ENCODE peak calls at places on chromosomes 11 and 22, in four cellular contexts. X is CD4-positive, alpha-beta T cell; R is ovary; M is H9. O is an unnamed sample.

GRCh38 chr11:132982769-132983168 is 549.5 kb downstream of the OPCML start:
- DNase-seq in X (no peak), R (no peak), M (no peak), O (no peak)

GRCh38 chr22:20783844-20784723 is 10.2 kb downstream of the SERPIND1 start:
- DNase-seq in X (no peak), R (no peak), M (peak), O (no peak)

GRCh38 chr11:46414466-46414796 is 22.9 kb upstream of the CHRM4 start:
- DNase-seq in X (no peak), R (no peak), M (no peak), O (no peak)

GRCh38 chr22:39270280-39270679 is 25.5 kb upstream of the PDGFB start:
- DNase-seq in X (no peak), R (no peak), M (no peak), O (no peak)

GRCh38 chr11:96748639-96749370 is 359.0 kb downstream of the JRKL start:
- DNase-seq in X (no peak), R (no peak), M (no peak), O (no peak)

GRCh38 chr11:64848779-64849599 is 4.5 kb upstream of the CDC42BPG start:
- DNase-seq in X (no peak), R (no peak), M (peak), O (no peak)

GRCh38 chr11:26769027-26769426 is 47.2 kb upstream of the SLC5A12 start:
- DNase-seq in X (no peak), R (no peak), M (no peak), O (no peak)

GRCh38 chr11:64317961-64318693 is at the start of gene PRDX5:
- DNase-seq in X (peak), R (peak), M (peak), O (peak)

GRCh38 chr11:42524534-42525227 is 787.1 kb upstream of the API5 start:
- DNase-seq in X (no peak), R (peak), M (peak), O (peak)

GRCh38 chr11:119378851-119379465 is 2.5 kb downstream of the USP2 start:
- DNase-seq in X (no peak), R (no peak), M (no peak), O (no peak)

GRCh38 chr22:24965822-24966626 is 13.5 kb downstream of the KIAA1671 start:
- DNase-seq in X (no peak), R (peak), M (no peak), O (no peak)

GRCh38 chr11:2511421-2512369 is 66.9 kb downstream of the KCNQ1 start:
- DNase-seq in X (no peak), R (no peak), M (no peak), O (no peak)

GRCh38 chr11:11555228-11555627 is 66.6 kb downstream of the GALNT18 start:
- DNase-seq in X (no peak), R (no peak), M (no peak), O (no peak)

GRCh38 chr11:94754819-94755218 is 13.3 kb upstream of the AMOTL1 start:
- DNase-seq in X (no peak), R (no peak), M (no peak), O (no peak)

GRCh38 chr11:112555491-112556364 is 295.1 kb upstream of the PLET1 start:
- DNase-seq in X (peak), R (peak), M (peak), O (peak)

GRCh38 chr22:44361391-44362126 is 48.8 kb upstream of the SHISAL1 start:
- DNase-seq in X (no peak), R (peak), M (no peak), O (no peak)

GRCh38 chr22:49656291-49656851 is 171.3 kb downstream of the BRD1 start:
- DNase-seq in X (no peak), R (no peak), M (no peak), O (no peak)

GRCh38 chr11:68843703-68844312 is 2.1 kb upstream of the CPT1A start:
- DNase-seq in X (peak), R (peak), M (peak), O (no peak)

GRCh38 chr11:117664897-117665296 is 132.1 kb downstream of the DSCAML1 start:
- DNase-seq in X (no peak), R (no peak), M (peak), O (no peak)

GRCh38 chr11:62398011-62398994 is 20.5 kb upstream of the SCGB1A1 start:
- DNase-seq in X (no peak), R (peak), M (no peak), O (no peak)

GRCh38 chr22:35102663-35103062 is 36.7 kb downstream of the ISX start:
- DNase-seq in X (no peak), R (no peak), M (peak), O (no peak)

GRCh38 chr11:129643031-129643721 is 172.5 kb upstream of the TMEM45B start:
- DNase-seq in X (no peak), R (no peak), M (no peak), O (no peak)

GRCh38 chr11:68037481-68038225 is 1.2 kb upstream of the TCIRG1 start:
- DNase-seq in X (no peak), R (no peak), M (no peak), O (no peak)

GRCh38 chr11:76735841-76736240 is 47.3 kb upstream of the TSKU start:
- DNase-seq in X (no peak), R (no peak), M (no peak), O (no peak)

GRCh38 chr11:67463680-67464410 is 5.2 kb downstream of the TMEM134 start:
- DNase-seq in X (no peak), R (no peak), M (peak), O (no peak)

GRCh38 chr11:43825217-43825816 is 55.3 kb upstream of the ALKBH3 start:
- DNase-seq in X (no peak), R (no peak), M (no peak), O (no peak)

GRCh38 chr11:94932503-94932902 is 40.9 kb downstream of the CWC15 start:
- DNase-seq in X (no peak), R (no peak), M (no peak), O (no peak)

GRCh38 chr11:68525320-68525719 is 64.8 kb downstream of the PPP6R3 start:
- DNase-seq in X (no peak), R (no peak), M (no peak), O (no peak)

GRCh38 chr11:250740-251299 is 14.0 kb downstream of the PSMD13 start:
- DNase-seq in X (peak), R (peak), M (peak), O (no peak)

GRCh38 chr11:79421820-79422219 is 19.0 kb downstream of the TENM4 start:
- DNase-seq in X (no peak), R (no peak), M (no peak), O (no peak)

GRCh38 chr11:79786961-79787360 is 346.1 kb upstream of the TENM4 start:
- DNase-seq in X (no peak), R (no peak), M (no peak), O (no peak)

GRCh38 chr11:66183581-66184048 is 84.8 kb upstream of the RAB1B start:
- DNase-seq in X (no peak), R (no peak), M (no peak), O (no peak)

GRCh38 chr11:61162092-61162935 is 1.1 kb upstream of the VPS37C start:
- DNase-seq in X (no peak), R (no peak), M (no peak), O (no peak)
- H3K27ac ChIP-seq in X (peak), R (peak), M (no peak), O (peak)

GRCh38 chr11:111421251-111421650 is 42.2 kb upstream of the POU2AF1 start:
- DNase-seq in X (no peak), R (no peak), M (no peak), O (no peak)

GRCh38 chr11:111418436-111418787 is 39.3 kb upstream of the POU2AF1 start:
- DNase-seq in X (no peak), R (no peak), M (no peak), O (no peak)

GRCh38 chr11:111417766-111418435 is 38.8 kb upstream of the POU2AF1 start:
- DNase-seq in X (no peak), R (peak), M (no peak), O (no peak)

GRCh38 chr11:111419181-111419580 is 40.1 kb upstream of the POU2AF1 start:
- DNase-seq in X (no peak), R (no peak), M (no peak), O (no peak)

DNA sequence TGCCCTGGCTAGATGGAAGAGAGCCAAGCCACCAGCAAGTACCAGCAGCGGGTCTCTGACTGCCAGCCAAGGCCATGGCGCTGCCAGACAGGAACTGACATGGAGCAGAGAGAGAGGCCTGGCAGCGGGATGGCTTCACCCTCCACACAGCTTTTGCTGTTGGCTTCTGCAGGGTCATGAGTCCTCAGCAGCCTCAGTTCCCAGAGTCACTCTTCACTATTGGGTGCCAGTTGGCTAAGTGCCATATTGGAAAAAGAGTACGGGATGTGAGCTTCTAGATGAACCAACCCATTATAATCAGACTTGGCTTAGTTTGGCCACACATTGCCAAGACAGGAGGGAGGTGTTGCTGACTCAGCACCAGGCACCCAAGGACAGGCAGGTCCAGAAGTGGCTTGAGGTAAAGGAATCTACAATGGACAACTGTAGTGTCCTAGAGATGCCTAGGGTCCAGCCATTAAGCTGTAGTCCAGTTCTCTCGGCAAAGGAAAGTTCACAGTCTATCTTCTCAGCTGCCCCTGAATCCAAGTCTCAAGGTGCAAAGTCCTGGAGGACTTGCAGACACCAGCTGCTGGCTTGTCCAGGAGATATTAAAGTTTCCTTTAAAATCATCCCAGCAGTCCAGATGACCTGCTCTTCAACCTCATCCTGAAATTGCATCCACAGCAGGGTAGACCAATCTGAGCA is 40.7 kb upstream of the POU2AF1 start:
- DNase-seq in X (no peak), R (no peak), M (no peak), O (peak)
- H3K27ac ChIP-seq in X (no peak), R (no peak), M (no peak), O (no peak)

GRCh38 chr11:57802411-57802810 is 40.8 kb downstream of the CTNND1 start:
- DNase-seq in X (no peak), R (no peak), M (no peak), O (no peak)

GRCh38 chr11:57804466-57804865 is 42.9 kb downstream of the CTNND1 start:
- DNase-seq in X (no peak), R (no peak), M (no peak), O (no peak)

GRCh38 chr11:57798905-57799559 is 37.4 kb downstream of the CTNND1 start:
- DNase-seq in X (no peak), R (no peak), M (no peak), O (no peak)

GRCh38 chr11:57800444-57801184 is 39.0 kb downstream of the CTNND1 start:
- DNase-seq in X (no peak), R (no peak), M (peak), O (peak)

DNA sequence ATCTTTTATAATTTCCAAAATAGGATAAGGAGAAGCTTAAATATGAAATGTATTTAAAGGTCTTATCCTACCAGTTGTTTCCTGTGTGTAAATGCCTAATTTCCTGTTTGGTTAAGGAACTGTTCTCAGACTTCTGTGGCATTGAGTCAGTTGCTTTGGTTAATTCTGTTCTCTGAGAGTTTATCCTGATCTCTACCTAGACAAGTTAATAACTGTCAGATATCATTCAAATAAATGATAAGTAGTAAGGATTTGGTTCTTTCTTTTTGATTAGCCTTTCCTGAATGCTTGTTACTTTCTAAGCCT is 39.5 kb downstream of the CTNND1 start:
- DNase-seq in X (no peak), R (no peak), M (no peak), O (no peak)
- H3K27ac ChIP-seq in X (no peak), R (no peak), M (no peak), O (no peak)

DNA sequence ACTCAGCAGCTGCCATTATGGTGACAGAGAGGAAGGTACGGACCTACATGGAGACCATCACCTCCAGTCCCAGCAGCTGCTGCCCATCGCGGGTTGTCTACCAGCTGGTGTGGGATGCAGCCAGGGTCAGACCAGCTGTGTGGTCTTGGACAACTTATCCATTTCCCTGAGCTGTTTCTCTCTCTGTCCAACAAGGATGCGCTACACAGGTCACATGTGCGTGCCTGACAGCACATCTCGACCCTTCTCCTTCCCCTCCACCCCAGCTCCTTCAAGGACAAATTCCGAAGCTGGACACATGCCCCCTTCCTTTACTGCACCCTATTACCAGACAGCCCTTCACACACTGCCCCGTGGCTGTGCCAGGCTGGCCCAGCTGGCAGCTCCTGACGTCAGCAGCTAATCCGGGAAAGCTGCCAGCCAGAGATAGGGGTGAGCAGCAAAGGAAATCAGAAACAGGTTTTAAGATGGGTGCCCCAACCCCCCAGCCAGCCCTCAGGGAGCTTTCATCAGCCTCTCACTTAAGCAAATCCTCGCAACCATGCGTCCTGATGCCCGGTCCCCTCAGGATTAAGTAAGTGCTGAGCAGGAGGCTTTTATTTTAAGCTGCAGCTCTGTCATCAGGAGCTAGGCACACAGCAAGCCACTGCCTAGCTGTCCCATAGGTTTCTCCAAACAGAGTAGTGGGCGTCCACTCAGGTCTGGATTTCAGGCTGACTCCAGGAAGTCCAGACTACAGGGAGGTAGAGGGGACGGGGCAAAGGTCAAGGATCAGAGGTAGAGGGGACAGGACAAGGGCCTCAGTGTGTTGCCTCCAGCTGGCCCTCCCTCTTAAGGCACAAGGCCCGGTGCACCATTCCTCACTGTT is 20.3 kb downstream of the TEF start:
- DNase-seq in X (no peak), R (peak), M (no peak), O (peak)
- H3K27ac ChIP-seq in X (no peak), R (peak), M (no peak), O (peak)

GRCh38 chr11:19442554-19442910 is 201.8 kb upstream of the E2F8 start:
- DNase-seq in X (no peak), R (no peak), M (no peak), O (no peak)

GRCh38 chr11:19441752-19442553 is 201.2 kb upstream of the E2F8 start:
- DNase-seq in X (no peak), R (no peak), M (no peak), O (peak)

GRCh38 chr11:19444231-19444630 is 203.5 kb upstream of the E2F8 start:
- DNase-seq in X (no peak), R (no peak), M (no peak), O (no peak)

GRCh38 chr11:19447150-19447566 is 206.4 kb upstream of the E2F8 start:
- DNase-seq in X (no peak), R (no peak), M (no peak), O (no peak)

GRCh38 chr11:19445771-19446170 is 205.0 kb upstream of the E2F8 start:
- DNase-seq in X (no peak), R (no peak), M (no peak), O (no peak)
- H3K27ac ChIP-seq in X (no peak), R (no peak), M (no peak), O (no peak)

DNA sequence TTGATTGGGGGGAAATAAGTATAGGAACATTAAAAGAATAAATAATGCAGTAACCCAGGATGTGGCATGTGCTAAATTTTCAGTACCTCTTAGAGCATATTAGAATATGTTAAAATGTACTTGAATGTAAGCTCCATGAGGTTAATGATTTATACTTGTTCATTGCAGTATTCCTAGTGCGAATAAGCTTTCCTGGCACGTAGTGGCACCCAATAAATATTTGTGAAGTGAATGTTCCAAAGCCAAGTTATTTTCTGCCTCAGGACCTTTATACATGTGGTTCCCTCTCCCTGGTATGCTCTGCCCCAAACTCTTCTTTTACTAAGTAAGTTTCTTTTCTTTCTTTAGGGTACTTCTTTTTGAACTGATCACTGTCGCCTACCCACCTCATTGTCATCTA is 118.8 kb downstream of the DBX1 start:
- DNase-seq in X (no peak), R (no peak), M (no peak), O (no peak)
- H3K27ac ChIP-seq in X (no peak), R (no peak), M (no peak), O (no peak)

GRCh38 chr11:7575841-7576451 is 62.1 kb downstream of the PPFIBP2 start:
- DNase-seq in X (no peak), R (peak), M (peak), O (no peak)
- H3K27ac ChIP-seq in X (no peak), R (peak), M (no peak), O (peak)

GRCh38 chr11:75055511-75055910 is 41.2 kb downstream of the OR2AT4 start:
- DNase-seq in X (no peak), R (no peak), M (no peak), O (no peak)

GRCh38 chr11:75052457-75052856 is 44.2 kb downstream of the OR2AT4 start:
- DNase-seq in X (no peak), R (no peak), M (no peak), O (no peak)

GRCh38 chr11:75051043-75051442 is 45.6 kb downstream of the OR2AT4 start:
- DNase-seq in X (no peak), R (no peak), M (no peak), O (no peak)

DNA sequence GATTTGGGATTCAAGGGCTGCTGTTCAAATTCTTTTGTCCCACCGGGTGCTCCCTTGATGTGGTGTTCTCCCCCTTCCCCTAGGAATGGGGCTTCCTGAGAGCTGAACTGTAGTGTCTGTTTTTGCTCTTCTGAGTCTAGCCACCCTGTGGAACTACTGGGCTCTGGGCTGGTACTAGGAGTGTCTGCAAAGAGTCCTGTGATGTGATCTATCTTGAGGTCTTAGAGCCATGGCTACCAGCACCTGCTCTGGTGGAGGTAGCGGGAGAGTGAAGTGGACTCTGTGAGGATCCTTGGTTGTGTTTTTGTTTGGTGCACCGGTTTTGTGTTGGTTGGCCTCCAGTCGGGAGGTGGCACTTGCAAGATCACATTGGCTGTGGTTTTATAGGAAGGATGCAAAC is 46.2 kb downstream of the OR2AT4 start:
- DNase-seq in X (no peak), R (no peak), M (no peak), O (no peak)
- H3K27ac ChIP-seq in X (no peak), R (no peak), M (no peak), O (no peak)

O was measured in caudate nucleus.